ENCODE peak calls at places on chromosomes 11 and 22, in eight cellular contexts. U, Z, A, I, Y, P, C and D are unnamed samples.

GRCh38 chr11:8256271-8257002 is 7.2 kb downstream of the LMO1 start:
- DNase-seq in U (no peak), Z (no peak), A (no peak), I (peak; percentile 1), Y (no peak), P (no peak), C (no peak), D (no peak)

GRCh38 chr22:26323013-26323412 is 106.0 kb upstream of the ASPHD2 start:
- DNase-seq in U (no peak), Z (no peak), A (no peak), I (no peak), Y (no peak), P (no peak), C (no peak), D (no peak)

GRCh38 chr11:133913761-133914160 is 43.0 kb downstream of the IGSF9B start:
- DNase-seq in U (no peak), Z (no peak), A (no peak), I (no peak), Y (no peak), P (no peak), C (no peak), D (no peak)

GRCh38 chr11:20081336-20081735 is 78.9 kb downstream of the DBX1 start:
- DNase-seq in U (no peak), Z (no peak), A (no peak), I (no peak), Y (no peak), P (no peak), C (no peak), D (no peak)

GRCh38 chr11:74877132-74877531 is 71.8 kb downstream of the XRRA1 start:
- DNase-seq in U (no peak), Z (no peak), A (peak; percentile 56), I (no peak), Y (peak; percentile 37), P (peak; percentile 21), C (no peak), D (no peak)

GRCh38 chr11:115919341-115920086 is 415.3 kb upstream of the CADM1 start:
- DNase-seq in U (no peak), Z (no peak), A (peak; percentile 18), I (no peak), Y (no peak), P (peak; percentile 92), C (no peak), D (no peak)

GRCh38 chr11:122197055-122197987 is 81.3 kb upstream of the BLID start:
- DNase-seq in U (no peak), Z (peak; percentile 96), A (peak; percentile 99), I (no peak), Y (peak; percentile 98), P (no peak), C (no peak), D (peak; percentile 95)

GRCh38 chr11:126153999-126154398 is 57.5 kb downstream of the RPUSD4 start:
- DNase-seq in U (no peak), Z (no peak), A (no peak), I (no peak), Y (no peak), P (no peak), C (no peak), D (no peak)

GRCh38 chr11:59025097-59025496 is 61.0 kb upstream of the GLYATL1B start:
- DNase-seq in U (no peak), Z (no peak), A (no peak), I (no peak), Y (no peak), P (no peak), C (peak; percentile 16), D (no peak)

GRCh38 chr22:27220349-27220748 is 563.0 kb downstream of the MIAT start:
- DNase-seq in U (no peak), Z (peak; percentile 74), A (peak; percentile 81), I (no peak), Y (peak; percentile 91), P (no peak), C (no peak), D (peak; percentile 68)

GRCh38 chr22:49534386-49534785 is 293.3 kb downstream of the BRD1 start:
- DNase-seq in U (no peak), Z (no peak), A (no peak), I (peak; percentile 1), Y (no peak), P (no peak), C (no peak), D (no peak)

GRCh38 chr22:36761553-36762240 is 14.2 kb downstream of the IFT27 start:
- DNase-seq in U (no peak), Z (no peak), A (no peak), I (peak; percentile 49), Y (no peak), P (no peak), C (no peak), D (no peak)

GRCh38 chr11:12626616-12627015 is 47.6 kb upstream of the TEAD1 start:
- DNase-seq in U (no peak), Z (no peak), A (no peak), I (no peak), Y (no peak), P (no peak), C (no peak), D (no peak)

GRCh38 chr11:103295704-103296103 is 186.5 kb downstream of the DYNC2H1 start:
- DNase-seq in U (no peak), Z (no peak), A (no peak), I (no peak), Y (no peak), P (no peak), C (no peak), D (no peak)

GRCh38 chr11:85803920-85804319 is 7.0 kb downstream of the SYTL2 start:
- DNase-seq in U (no peak), Z (no peak), A (no peak), I (no peak), Y (no peak), P (no peak), C (no peak), D (no peak)

GRCh38 chr11:82250047-82250446 is 483.6 kb downstream of the FAM181B start:
- DNase-seq in U (no peak), Z (no peak), A (no peak), I (no peak), Y (no peak), P (no peak), C (no peak), D (no peak)

GRCh38 chr11:82246926-82247325 is 486.7 kb downstream of the FAM181B start:
- DNase-seq in U (no peak), Z (no peak), A (no peak), I (no peak), Y (no peak), P (no peak), C (no peak), D (no peak)
- TF ChIP-seq CTCF in U (no peak), Z (no peak), A (no peak), I (no peak), Y (no peak), P (no peak), C (no peak), D (no peak)

DNA sequence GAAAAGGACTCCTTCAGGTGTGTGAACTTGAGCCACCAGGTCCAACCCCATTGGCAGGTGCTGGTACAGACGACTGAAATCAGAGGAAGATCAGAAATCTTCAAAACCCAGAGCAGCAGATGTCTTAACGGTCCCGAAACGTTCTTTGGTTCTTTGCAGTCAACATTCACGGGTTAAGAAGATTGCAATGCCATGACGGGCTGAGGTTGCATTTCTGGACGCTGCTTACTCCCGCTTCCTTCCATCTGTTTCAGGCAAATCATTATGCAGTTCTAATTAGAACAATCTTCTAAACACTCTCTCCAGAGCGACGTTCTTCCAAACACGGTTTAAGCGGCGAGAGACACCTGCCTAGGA is 504 bp upstream of the LUZP2 start:
- DNase-seq in U (no peak), Z (no peak), A (peak; percentile 4), I (no peak), Y (no peak), P (no peak), C (no peak), D (no peak)
- H3K4me3 ChIP-seq in U (peak overlapping the region; percentile 66), Z (no peak overlapping the region), A (peak overlapping the region; percentile 47), I (no peak overlapping the region), Y (peak overlapping the region; percentile 62), P (no peak overlapping the region), C (no peak overlapping the region), D (peak overlapping the region; percentile 62)

GRCh38 chr22:17097701-17098100 is 12.9 kb downstream of the IL17RA start:
- DNase-seq in U (no peak), Z (no peak), A (no peak), I (no peak), Y (no peak), P (no peak), C (no peak), D (no peak)

GRCh38 chr22:17096095-17096494 is 11.3 kb downstream of the IL17RA start:
- DNase-seq in U (no peak), Z (no peak), A (no peak), I (no peak), Y (no peak), P (no peak), C (no peak), D (no peak)

GRCh38 chr22:17097062-17097461 is 12.3 kb downstream of the IL17RA start:
- DNase-seq in U (no peak), Z (no peak), A (no peak), I (no peak), Y (no peak), P (no peak), C (no peak), D (no peak)

GRCh38 chr22:17093081-17093480 is 8.3 kb downstream of the IL17RA start:
- DNase-seq in U (no peak), Z (no peak), A (no peak), I (no peak), Y (no peak), P (no peak), C (no peak), D (no peak)

DNA sequence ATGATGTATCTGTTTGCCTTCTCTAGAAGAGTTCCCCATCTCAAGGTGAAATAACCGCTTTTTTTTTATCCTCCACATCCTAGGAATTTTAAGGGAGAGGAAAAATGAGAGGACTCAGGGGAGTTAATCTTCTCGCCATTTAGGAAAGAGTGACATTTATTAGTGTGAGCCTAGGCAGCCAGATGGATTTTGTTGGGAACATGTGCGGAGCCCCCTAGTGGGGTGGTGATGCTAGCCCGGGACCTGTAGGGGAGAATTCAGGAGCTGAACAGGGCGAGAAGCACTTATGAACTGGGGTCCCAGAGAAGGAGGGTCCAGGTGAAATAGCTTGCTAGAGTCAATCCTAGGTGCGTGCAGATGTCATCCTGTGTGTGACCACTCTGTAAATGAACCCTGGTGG is 10.7 kb downstream of the IL17RA start:
- DNase-seq in U (peak; percentile 61), Z (no peak), A (peak; percentile 6), I (no peak), Y (no peak), P (no peak), C (no peak), D (no peak)
- TF ChIP-seq CTCF in U (peak; percentile 44), Z (peak; percentile 26), A (peak; percentile 31), I (no peak), Y (peak; percentile 71), P (no peak), C (no peak), D (peak; percentile 35)

DNA sequence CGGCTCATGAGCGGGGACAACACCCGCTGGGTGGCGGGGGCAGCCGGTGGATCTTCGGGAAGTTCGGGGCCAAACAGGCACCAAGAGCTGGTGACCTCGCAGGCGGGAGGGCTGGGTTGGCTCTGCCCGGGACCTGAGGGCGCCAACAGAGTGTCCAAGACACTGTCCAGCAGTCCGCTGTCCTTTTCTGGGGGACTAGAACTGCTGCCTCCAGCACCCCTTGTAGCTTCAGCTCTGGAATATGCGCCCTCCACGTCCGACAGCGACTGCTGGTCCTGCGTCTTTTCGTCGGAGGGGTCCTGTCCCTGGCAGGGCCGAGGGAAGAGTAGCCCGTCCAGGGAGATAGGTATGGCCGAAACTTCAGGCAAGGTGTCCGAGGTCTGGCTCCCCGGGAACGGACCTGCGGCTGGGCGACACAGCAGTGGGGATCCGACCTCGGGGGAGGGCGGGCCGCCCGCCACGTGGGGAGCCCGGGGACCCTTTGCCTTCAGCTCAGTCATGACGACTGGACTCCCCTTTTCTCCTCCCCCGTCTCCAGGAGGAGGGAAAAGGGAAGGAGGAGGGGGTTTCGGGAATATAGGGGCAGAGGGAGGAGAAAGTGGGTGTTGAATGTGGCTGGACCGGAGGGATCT is 926 bp downstream of the PGR start:
- DNase-seq in U (peak; percentile 13), Z (no peak), A (no peak), I (no peak), Y (no peak), P (no peak), C (no peak), D (no peak)
- H3K4me3 ChIP-seq in U (no peak overlapping the region), Z (no peak overlapping the region), A (peak overlapping the region; percentile 48), I (no peak overlapping the region), Y (no peak overlapping the region), P (no peak overlapping the region), C (peak overlapping the region; percentile 16), D (no peak overlapping the region)